ENCODE peak calls at places on chromosomes 6 and 20, in seven cellular contexts. One of them, this sample, is unnamed.

GRCh38 chr6:161115468-161115867 is 123.9 kb downstream of the MAP3K4 start:
- DNase-seq in GM12891: no peak
- DNase-seq in GM12878: no peak
- DNase-seq in H1: no peak
- DNase-seq in HepG2: no peak
- DNase-seq in K562: no peak
- DNase-seq in SK-N-SH: no peak
- DNase-seq in this sample: no peak

GRCh38 chr6:96542702-96543101 is 20.2 kb upstream of the FHL5 start:
- DNase-seq in GM12891: no peak
- DNase-seq in SK-N-SH: no peak
- DNase-seq in K562: no peak
- DNase-seq in GM12878: no peak
- DNase-seq in HepG2: no peak
- DNase-seq in H1: no peak
- DNase-seq in this sample: no peak

GRCh38 chr6:139323511-139324445 is 32.0 kb upstream of the TXLNB start:
- DNase-seq in SK-N-SH: peak
- DNase-seq in K562: no peak
- DNase-seq in HepG2: peak
- DNase-seq in GM12891: no peak
- DNase-seq in H1: no peak
- DNase-seq in GM12878: no peak
- DNase-seq in this sample: no peak

GRCh38 chr6:195861-196360 is 96.4 kb upstream of the DUSP22 start:
- DNase-seq in K562: no peak
- DNase-seq in SK-N-SH: no peak
- DNase-seq in GM12878: no peak
- DNase-seq in H1: no peak
- DNase-seq in GM12891: no peak
- DNase-seq in HepG2: no peak
- DNase-seq in this sample: no peak

GRCh38 chr6:41013473-41014153 is 25.4 kb downstream of the UNC5CL start:
- DNase-seq in GM12878: no peak
- DNase-seq in SK-N-SH: no peak
- DNase-seq in H1: no peak
- DNase-seq in GM12891: no peak
- DNase-seq in K562: no peak
- DNase-seq in HepG2: no peak
- DNase-seq in this sample: no peak

GRCh38 chr6:12420626-12421025 is 130.5 kb downstream of the EDN1 start:
- DNase-seq in GM12878: no peak
- DNase-seq in K562: no peak
- DNase-seq in GM12891: no peak
- DNase-seq in SK-N-SH: no peak
- DNase-seq in H1: no peak
- DNase-seq in HepG2: no peak
- DNase-seq in this sample: no peak

GRCh38 chr6:29631860-29632731 is 887 bp downstream of the GABBR1 start:
- DNase-seq in HepG2: no peak
- DNase-seq in GM12878: no peak
- DNase-seq in H1: no peak
- DNase-seq in K562: peak
- DNase-seq in GM12891: peak
- DNase-seq in SK-N-SH: peak
- DNase-seq in this sample: no peak

GRCh38 chr6:116200619-116201249 is 53.1 kb downstream of the TSPYL4 start:
- DNase-seq in GM12878: no peak
- DNase-seq in GM12891: no peak
- DNase-seq in H1: no peak
- DNase-seq in K562: no peak
- DNase-seq in SK-N-SH: no peak
- DNase-seq in HepG2: no peak
- DNase-seq in this sample: no peak

GRCh38 chr20:4476903-4477302 is 244.8 kb upstream of the PRND start:
- DNase-seq in K562: no peak
- DNase-seq in GM12878: no peak
- DNase-seq in GM12891: no peak
- DNase-seq in H1: no peak
- DNase-seq in HepG2: no peak
- DNase-seq in SK-N-SH: no peak
- DNase-seq in this sample: no peak

GRCh38 chr6:124822118-124822746 is 140.0 kb upstream of the RNF217 start:
- DNase-seq in SK-N-SH: no peak
- DNase-seq in GM12878: no peak
- DNase-seq in GM12891: no peak
- DNase-seq in HepG2: no peak
- DNase-seq in K562: no peak
- DNase-seq in H1: no peak
- DNase-seq in this sample: no peak

GRCh38 chr6:158910484-158911075 is 89.4 kb downstream of the RSPH3 start:
- DNase-seq in GM12878: peak
- DNase-seq in SK-N-SH: no peak
- DNase-seq in H1: peak
- DNase-seq in GM12891: no peak
- DNase-seq in K562: no peak
- DNase-seq in HepG2: no peak
- DNase-seq in this sample: no peak

GRCh38 chr6:137978252-137978896 is 111.3 kb downstream of the TNFAIP3 start:
- DNase-seq in HepG2: no peak
- DNase-seq in GM12891: no peak
- DNase-seq in K562: peak
- DNase-seq in SK-N-SH: no peak
- DNase-seq in GM12878: peak
- DNase-seq in H1: no peak
- DNase-seq in this sample: no peak

GRCh38 chr20:361562-361961 is 14.7 kb downstream of the NRSN2 start:
- DNase-seq in HepG2: no peak
- DNase-seq in H1: no peak
- DNase-seq in GM12891: no peak
- DNase-seq in SK-N-SH: no peak
- DNase-seq in GM12878: no peak
- DNase-seq in K562: no peak
- DNase-seq in this sample: no peak

GRCh38 chr6:108914235-108915022 is 66.2 kb downstream of the ARMC2 start:
- DNase-seq in H1: no peak
- DNase-seq in GM12878: no peak
- DNase-seq in SK-N-SH: peak
- DNase-seq in GM12891: no peak
- DNase-seq in HepG2: peak
- DNase-seq in K562: peak
- DNase-seq in this sample: no peak

GRCh38 chr6:157240059-157240959 is 83.0 kb downstream of the TMEM242 start:
- DNase-seq in K562: peak
- DNase-seq in H1: no peak
- DNase-seq in HepG2: peak
- DNase-seq in SK-N-SH: no peak
- DNase-seq in GM12878: no peak
- DNase-seq in GM12891: no peak
- DNase-seq in this sample: no peak

GRCh38 chr20:33945391-33946079 is 48.2 kb upstream of the RALY start:
- DNase-seq in SK-N-SH: no peak
- DNase-seq in GM12878: no peak
- DNase-seq in H1: no peak
- DNase-seq in K562: no peak
- DNase-seq in GM12891: no peak
- DNase-seq in HepG2: peak
- DNase-seq in this sample: no peak

GRCh38 chr6:41974281-41974825 is 32.7 kb upstream of the CCND3 start:
- DNase-seq in K562: no peak
- DNase-seq in H1: no peak
- DNase-seq in SK-N-SH: no peak
- DNase-seq in GM12878: no peak
- DNase-seq in HepG2: no peak
- DNase-seq in GM12891: no peak
- DNase-seq in this sample: no peak

GRCh38 chr6:13413906-13414555 is 73.4 kb downstream of the GFOD1 start:
- DNase-seq in GM12878: no peak
- DNase-seq in K562: no peak
- DNase-seq in GM12891: no peak
- DNase-seq in SK-N-SH: peak
- DNase-seq in HepG2: no peak
- DNase-seq in H1: no peak
- DNase-seq in this sample: no peak

GRCh38 chr6:123668965-123669591 is 32.3 kb upstream of the TRDN start:
- DNase-seq in SK-N-SH: no peak
- DNase-seq in K562: no peak
- DNase-seq in GM12891: no peak
- DNase-seq in GM12878: no peak
- DNase-seq in HepG2: no peak
- DNase-seq in H1: no peak
- DNase-seq in this sample: no peak

GRCh38 chr6:10862361-10862760 is 19.5 kb downstream of the GCM2 start:
- DNase-seq in K562: no peak
- DNase-seq in GM12878: no peak
- DNase-seq in GM12891: no peak
- DNase-seq in SK-N-SH: no peak
- DNase-seq in HepG2: no peak
- DNase-seq in H1: no peak
- DNase-seq in this sample: no peak

GRCh38 chr6:127422791-127423190 is 36.4 kb downstream of the KIAA0408 start:
- DNase-seq in H1: no peak
- DNase-seq in GM12878: no peak
- DNase-seq in HepG2: no peak
- DNase-seq in K562: no peak
- DNase-seq in SK-N-SH: no peak
- DNase-seq in GM12891: no peak
- DNase-seq in this sample: no peak

GRCh38 chr6:127415096-127415495 is 44.1 kb downstream of the KIAA0408 start:
- DNase-seq in GM12891: no peak
- DNase-seq in GM12878: no peak
- DNase-seq in SK-N-SH: no peak
- DNase-seq in K562: no peak
- DNase-seq in H1: no peak
- DNase-seq in HepG2: no peak
- DNase-seq in this sample: no peak

GRCh38 chr6:127420558-127420957 is 38.6 kb downstream of the KIAA0408 start:
- DNase-seq in HepG2: peak
- DNase-seq in K562: peak
- DNase-seq in H1: peak
- DNase-seq in GM12878: peak
- DNase-seq in GM12891: peak
- DNase-seq in SK-N-SH: peak
- DNase-seq in this sample: peak
- TF ChIP-seq TAF1 in HepG2: no peak
- TF ChIP-seq TAF1 in K562: no peak
- TF ChIP-seq TAF1 in H1: no peak
- TF ChIP-seq TAF1 in GM12878: no peak
- TF ChIP-seq TAF1 in GM12891: no peak
- TF ChIP-seq TAF1 in SK-N-SH: no peak
- TF ChIP-seq TAF1 in this sample: no peak

GRCh38 chr20:49693435-49694171 is 20.1 kb downstream of the B4GALT5 start:
- DNase-seq in K562: no peak
- DNase-seq in GM12891: no peak
- DNase-seq in GM12878: no peak
- DNase-seq in HepG2: no peak
- DNase-seq in SK-N-SH: no peak
- DNase-seq in H1: no peak
- DNase-seq in this sample: no peak

GRCh38 chr20:49695830-49696229 is 17.8 kb downstream of the B4GALT5 start:
- DNase-seq in GM12891: no peak
- DNase-seq in K562: no peak
- DNase-seq in GM12878: no peak
- DNase-seq in HepG2: no peak
- DNase-seq in SK-N-SH: no peak
- DNase-seq in H1: no peak
- DNase-seq in this sample: no peak

GRCh38 chr20:49692941-49693340 is 20.7 kb downstream of the B4GALT5 start:
- DNase-seq in GM12878: no peak
- DNase-seq in SK-N-SH: no peak
- DNase-seq in HepG2: no peak
- DNase-seq in H1: no peak
- DNase-seq in GM12891: no peak
- DNase-seq in K562: no peak
- DNase-seq in this sample: no peak

GRCh38 chr20:49696594-49696993 is 17.1 kb downstream of the B4GALT5 start:
- DNase-seq in HepG2: no peak
- DNase-seq in H1: no peak
- DNase-seq in GM12878: no peak
- DNase-seq in SK-N-SH: no peak
- DNase-seq in GM12891: no peak
- DNase-seq in K562: no peak
- DNase-seq in this sample: no peak

DNA sequence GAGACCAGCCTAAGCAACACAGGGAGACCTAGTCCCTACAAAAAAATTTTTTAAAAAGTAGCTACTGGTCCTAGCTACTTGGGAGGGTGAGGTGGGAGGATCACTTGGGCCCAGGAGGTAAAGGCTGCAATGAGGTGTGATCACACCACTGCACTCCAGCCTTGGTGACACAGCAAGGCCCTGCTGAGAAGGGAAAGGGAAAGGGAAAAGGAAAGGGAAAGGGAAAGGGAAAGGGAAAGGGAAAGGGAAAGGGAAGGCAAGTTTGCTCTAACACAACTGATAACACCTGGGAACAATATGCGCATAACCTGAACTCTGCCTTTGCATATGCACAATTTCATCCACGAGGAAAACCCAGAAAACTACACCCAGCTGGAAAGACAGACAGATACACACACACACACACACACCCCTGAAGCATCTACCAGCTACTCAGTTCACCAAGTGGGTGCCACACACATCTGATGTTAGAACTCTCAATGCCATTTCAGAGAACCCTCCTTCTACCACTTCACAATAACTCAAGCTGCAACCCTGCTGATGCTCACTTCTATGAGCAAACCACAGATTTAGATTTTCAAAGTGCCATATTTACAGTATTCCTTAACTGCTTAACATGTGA is 19.1 kb downstream of the B4GALT5 start:
- DNase-seq in K562: no peak
- DNase-seq in GM12878: no peak
- DNase-seq in HepG2: no peak
- DNase-seq in SK-N-SH: no peak
- DNase-seq in H1: no peak
- DNase-seq in GM12891: no peak
- DNase-seq in this sample: no peak
- TF ChIP-seq TAF1 in K562: no peak
- TF ChIP-seq TAF1 in GM12878: no peak
- TF ChIP-seq TAF1 in HepG2: no peak
- TF ChIP-seq TAF1 in SK-N-SH: no peak
- TF ChIP-seq TAF1 in H1: no peak
- TF ChIP-seq TAF1 in GM12891: no peak
- TF ChIP-seq TAF1 in this sample: no peak

DNA sequence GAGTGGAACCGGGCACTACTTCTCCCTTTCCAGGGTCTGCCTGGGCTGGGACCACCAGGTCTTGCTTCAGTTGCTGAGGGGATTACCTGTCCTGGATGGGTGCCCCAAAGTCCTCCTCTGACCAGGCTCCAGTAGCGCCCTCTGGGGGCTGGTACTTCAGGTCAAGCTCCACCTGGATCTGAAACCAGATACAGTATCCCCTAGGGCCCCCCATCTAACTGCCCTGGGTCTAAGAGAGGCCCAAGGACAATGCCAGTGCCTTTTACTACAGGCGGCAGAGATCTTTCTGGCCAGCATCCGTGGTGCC is 11.2 kb upstream of the SPAG4 start:
- DNase-seq in GM12878: no peak
- DNase-seq in GM12891: no peak
- DNase-seq in SK-N-SH: peak
- DNase-seq in K562: peak
- DNase-seq in H1: no peak
- DNase-seq in HepG2: peak
- DNase-seq in this sample: no peak
- TF ChIP-seq TAF1 in GM12878: no peak
- TF ChIP-seq TAF1 in GM12891: no peak
- TF ChIP-seq TAF1 in SK-N-SH: no peak
- TF ChIP-seq TAF1 in K562: no peak
- TF ChIP-seq TAF1 in H1: no peak
- TF ChIP-seq TAF1 in HepG2: no peak
- TF ChIP-seq TAF1 in this sample: no peak

GRCh38 chr6:45229416-45229815 is 98.7 kb upstream of the RUNX2 start:
- DNase-seq in HepG2: no peak
- DNase-seq in K562: no peak
- DNase-seq in GM12878: no peak
- DNase-seq in H1: no peak
- DNase-seq in GM12891: no peak
- DNase-seq in SK-N-SH: no peak
- DNase-seq in this sample: no peak
- TF ChIP-seq TAF1 in HepG2: no peak
- TF ChIP-seq TAF1 in K562: no peak
- TF ChIP-seq TAF1 in GM12878: no peak
- TF ChIP-seq TAF1 in H1: no peak
- TF ChIP-seq TAF1 in GM12891: no peak
- TF ChIP-seq TAF1 in SK-N-SH: no peak
- TF ChIP-seq TAF1 in this sample: no peak

This sample was measured in GM12892.